ENCODE peak calls at places on chromosomes 3 and 15, in six cellular contexts. E, M, N, L, F and Z are unnamed samples.

GRCh38 chr15:98763179-98763578 is 114.8 kb downstream of the IGF1R start:
- DNase-seq in L (no peak), N (no peak), F (no peak), E (no peak), M (peak; percentile 54), Z (no peak)

GRCh38 chr15:74185949-74186348 is 12.4 kb downstream of the ISLR start:
- DNase-seq in N (no peak), F (no peak), E (no peak), L (no peak), M (peak; percentile 68), Z (no peak)

GRCh38 chr3:67127254-67127653 is 129.1 kb downstream of the KBTBD8 start:
- DNase-seq in F (no peak), M (no peak), N (no peak), L (no peak), E (no peak), Z (no peak)

GRCh38 chr3:66472313-66473134 is 28.3 kb downstream of the LRIG1 start:
- DNase-seq in N (no peak), E (peak; percentile 92), F (no peak), L (peak; percentile 65), M (peak; percentile 98), Z (no peak)

GRCh38 chr3:183807329-183807728 is 18.0 kb downstream of the MAP6D1 start:
- DNase-seq in E (no peak), M (no peak), F (no peak), N (no peak), L (no peak), Z (no peak)

GRCh38 chr3:54134713-54135112 is 12.4 kb downstream of the CACNA2D3 start:
- DNase-seq in N (no peak), F (no peak), M (no peak), L (no peak), E (no peak), Z (no peak)

GRCh38 chr15:39140060-39140604 is 440.7 kb upstream of the THBS1 start:
- DNase-seq in L (no peak), N (peak; percentile 79), F (no peak), M (peak; percentile 75), E (peak; percentile 91), Z (no peak)

GRCh38 chr3:127786358-127787070 is 35.8 kb downstream of the MGLL start:
- DNase-seq in L (no peak), M (no peak), E (peak; percentile 74), F (peak; percentile 79), N (no peak), Z (peak; percentile 73)

GRCh38 chr15:55846108-55846707 is 103.3 kb upstream of the PRTG start:
- DNase-seq in F (no peak), N (peak; percentile 64), L (peak; percentile 60), E (peak; percentile 89), M (peak; percentile 72), Z (no peak)

GRCh38 chr3:151439652-151440125 is 21.2 kb downstream of the IGSF10 start:
- DNase-seq in F (no peak), M (peak; percentile 64), L (peak; percentile 46), E (peak; percentile 77), N (peak; percentile 61), Z (no peak)

GRCh38 chr15:98983333-98983732 is 24.3 kb downstream of the PGPEP1L start:
- DNase-seq in N (peak; percentile 57), M (peak; percentile 89), F (no peak), E (peak; percentile 88), L (no peak), Z (no peak)

GRCh38 chr15:31870336-31871158 is 159.8 kb upstream of the CHRNA7 start:
- DNase-seq in E (peak; percentile 60), N (peak; percentile 7), F (peak; percentile 94), L (peak; percentile 91), M (peak; percentile 24), Z (peak; percentile 88)

GRCh38 chr3:160968731-160969130 is 136.4 kb downstream of the B3GALNT1 start:
- DNase-seq in M (no peak), F (no peak), N (no peak), L (no peak), E (peak; percentile 12), Z (no peak)

GRCh38 chr15:36905908-36906307 is 194.4 kb downstream of the MEIS2 start:
- DNase-seq in M (peak; percentile 33), N (peak; percentile 23), E (peak; percentile 72), L (no peak), F (no peak), Z (no peak)

GRCh38 chr3:183213941-183214612 is 39.0 kb upstream of the B3GNT5 start:
- DNase-seq in F (no peak), M (no peak), L (no peak), N (no peak), E (peak; percentile 42), Z (no peak)

GRCh38 chr3:60610441-60611112 is 640.7 kb downstream of the FHIT start:
- DNase-seq in F (peak; percentile 77), N (peak; percentile 49), L (no peak), M (peak; percentile 28), E (peak; percentile 96), Z (peak; percentile 78)

GRCh38 chr15:96335429-96335807 is 4.9 kb downstream of the NR2F2 start:
- DNase-seq in F (no peak), E (peak; percentile 57), N (no peak), L (no peak), M (no peak), Z (no peak)

GRCh38 chr15:54462511-54462913 is 484.3 kb downstream of the UNC13C start:
- DNase-seq in F (no peak), M (no peak), L (no peak), E (no peak), N (no peak), Z (peak; percentile 18)

GRCh38 chr3:123582315-123582714 is 2.5 kb downstream of the HACD2 start:
- DNase-seq in N (no peak), E (peak; percentile 9), M (peak; percentile 55), L (no peak), F (no peak), Z (no peak)

GRCh38 chr3:113498221-113499005 is 16.5 kb downstream of the SPICE1 start:
- DNase-seq in E (peak; percentile 28), L (no peak), N (no peak), F (no peak), M (peak; percentile 73), Z (no peak)

GRCh38 chr3:165635791-165636681 is 201.2 kb downstream of the BCHE start:
- DNase-seq in L (no peak), M (peak; percentile 4), F (no peak), E (no peak), N (no peak), Z (no peak)

GRCh38 chr3:196757876-196758739 is 18.5 kb downstream of the PAK2 start:
- DNase-seq in L (no peak), M (peak; percentile 46), N (no peak), E (peak; percentile 92), F (no peak), Z (no peak)

GRCh38 chr15:63465104-63465503 is 39.3 kb upstream of the USP3 start:
- DNase-seq in M (peak; percentile 60), L (no peak), N (peak; percentile 45), F (no peak), E (peak; percentile 60), Z (no peak)

GRCh38 chr15:99343836-99344551 is 92.7 kb downstream of the LRRC28 start:
- DNase-seq in E (no peak), L (peak; percentile 23), F (no peak), M (no peak), N (no peak), Z (no peak)

DNA sequence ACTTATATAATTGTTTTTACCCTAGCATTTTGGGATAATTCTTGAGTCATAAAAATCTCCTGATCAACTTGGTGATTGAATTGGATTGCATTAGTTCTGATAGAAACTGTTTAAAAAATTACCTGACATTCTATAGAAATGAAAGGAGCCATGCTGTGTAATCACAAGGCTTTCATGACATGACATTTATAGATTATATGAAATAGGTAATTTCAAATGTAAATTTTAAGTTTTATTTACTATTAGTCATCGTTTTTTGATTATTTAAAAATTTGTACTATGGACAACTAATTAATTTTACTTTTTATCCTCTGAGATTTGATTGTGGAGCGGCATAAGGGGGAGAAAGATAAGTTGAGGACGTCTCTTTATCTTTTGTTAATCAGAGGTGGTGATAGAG is 12.3 kb upstream of the CHD2 start:
- DNase-seq in L (no peak), E (no peak), M (no peak), N (no peak), F (no peak), Z (no peak)
- TF ChIP-seq CTCF in L (no peak), E (no peak), M (no peak), N (no peak), F (no peak), Z (no peak)

DNA sequence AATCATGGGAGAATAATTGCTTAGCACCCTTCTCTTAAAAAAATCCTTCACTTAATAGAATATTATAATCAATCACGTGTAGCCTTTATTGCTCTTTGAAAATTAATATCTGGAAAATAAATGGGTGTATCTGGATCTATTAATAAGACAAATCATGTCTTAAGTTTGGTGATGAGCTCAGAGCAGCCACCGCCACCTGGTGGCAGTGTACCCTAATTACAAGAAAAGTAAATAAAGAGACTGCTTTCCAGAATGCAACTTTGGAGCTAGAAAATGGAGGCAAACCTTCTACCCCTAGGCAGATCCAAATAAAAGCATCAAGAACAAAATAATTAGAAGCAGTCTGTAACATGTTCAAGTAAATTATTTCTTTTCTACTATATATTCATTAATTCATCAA is 43.5 kb downstream of the EPHB1 start:
- DNase-seq in F (no peak), E (peak; percentile 6), N (no peak), L (no peak), M (no peak), Z (no peak)
- TF ChIP-seq CTCF in F (peak; percentile 23), E (peak; percentile 38), N (peak; percentile 23), L (no peak), M (peak; percentile 7), Z (no peak)

DNA sequence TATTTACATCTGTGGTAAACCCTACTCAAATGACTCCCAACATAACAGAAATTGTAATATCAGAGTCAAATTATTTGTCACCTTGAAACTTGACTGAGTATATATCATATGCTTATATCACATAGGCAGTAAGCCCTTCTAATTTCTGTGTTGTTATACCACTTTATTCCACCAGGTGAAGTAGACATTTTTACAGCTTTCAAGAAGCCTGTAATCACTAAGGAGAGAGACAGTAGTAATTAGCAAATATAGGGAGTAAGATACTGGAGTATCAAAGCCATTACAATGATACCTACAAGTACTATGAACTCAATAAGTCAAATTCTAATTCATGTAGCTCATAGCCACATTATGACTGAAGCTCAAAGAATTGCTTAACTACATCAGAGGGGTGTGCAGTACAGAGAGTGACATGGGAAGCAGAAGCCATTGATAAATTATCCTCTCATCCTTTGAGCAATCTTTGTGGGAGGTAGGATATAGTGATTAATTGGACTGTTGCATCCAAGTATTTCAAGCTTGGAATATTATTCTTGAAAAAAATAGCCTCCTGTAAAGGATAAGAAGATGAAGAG is 1005.8 kb downstream of the ZPLD1 start:
- DNase-seq in E (no peak), F (no peak), L (peak; percentile 7), M (peak; percentile 42), N (no peak), Z (no peak)
- TF ChIP-seq CTCF in E (no peak), F (peak; percentile 20), L (no peak), M (no peak), N (no peak), Z (peak; percentile 22)

GRCh38 chr3:32004111-32004790 is 22.7 kb downstream of the ZNF860 start:
- DNase-seq in N (no peak), F (no peak), E (no peak), M (peak; percentile 44), L (no peak), Z (no peak)

GRCh38 chr3:32002536-32003368 is 21.2 kb downstream of the ZNF860 start:
- DNase-seq in L (no peak), E (peak; percentile 28), F (peak; percentile 66), N (no peak), M (no peak), Z (peak; percentile 51)

GRCh38 chr3:32003380-32003779 is 21.8 kb downstream of the ZNF860 start:
- DNase-seq in E (no peak), N (no peak), L (no peak), M (no peak), F (no peak), Z (no peak)

GRCh38 chr3:31999902-32000439 is 18.4 kb downstream of the ZNF860 start:
- DNase-seq in E (no peak), M (no peak), F (no peak), N (no peak), L (no peak), Z (no peak)

GRCh38 chr3:32000877-32001276 is 19.3 kb downstream of the ZNF860 start:
- DNase-seq in F (no peak), E (no peak), L (no peak), M (no peak), N (no peak), Z (no peak)
- TF ChIP-seq CTCF in F (no peak), E (no peak), L (no peak), M (no peak), N (no peak), Z (no peak)